ENCODE peak calls at places on chromosomes 6 and 20, in eight cellular contexts. G is AG08396; A is T-helper 2 cell; N is stimulated activated CD8-positive, alpha-beta memory T cell treated with anti-CD3 and anti-CD28 coated beads, Interleukin-2, amount 100 ng/mL, for 48 hours; X is left cardiac atrium; Q is thyroid gland; R is HFFc6; P is nephron progenitor cell. B is an unnamed sample.

GRCh38 chr20:61303217-61303616 is 51.2 kb downstream of the CDH4 start:
- DNase-seq in G (no peak), A (no peak), N (no peak), X (no peak), Q (no peak), R (no peak), P (no peak), B (no peak)

GRCh38 chr6:166726193-166726592 is 99.1 kb upstream of the RPS6KA2 start:
- DNase-seq in G (no peak), A (no peak), N (no peak), X (no peak), Q (no peak), R (no peak), P (no peak), B (no peak)

GRCh38 chr6:44655368-44656342 is 268.1 kb downstream of the CDC5L start:
- DNase-seq in G (peak), A (peak), N (peak), X (peak), Q (peak), R (peak), P (peak), B (peak)

GRCh38 chr6:149864578-149865535 is 698 bp upstream of the LRP11 start:
- DNase-seq in G (peak), A (no peak), N (no peak), X (peak), Q (peak), R (peak), P (peak), B (peak)

GRCh38 chr20:52010541-52010940 is 181.0 kb downstream of the ZFP64 start:
- DNase-seq in G (no peak), A (no peak), N (no peak), X (no peak), Q (no peak), R (no peak), P (no peak), B (no peak)

GRCh38 chr6:108606130-108606797 is 45.5 kb downstream of the FOXO3 start:
- DNase-seq in G (no peak), A (no peak), N (no peak), X (no peak), Q (no peak), R (no peak), P (no peak), B (no peak)

GRCh38 chr6:97459986-97460385 is 177.0 kb upstream of the MMS22L start:
- DNase-seq in G (no peak), A (no peak), N (no peak), X (no peak), Q (no peak), R (no peak), P (no peak), B (no peak)

GRCh38 chr6:158620963-158621693 is 23.4 kb downstream of the DYNLT1 start:
- DNase-seq in G (no peak), A (no peak), N (no peak), X (no peak), Q (no peak), R (no peak), P (no peak), B (no peak)

GRCh38 chr20:48971956-48972355 is 50.4 kb downstream of the ARFGEF2 start:
- DNase-seq in G (no peak), A (no peak), N (no peak), X (no peak), Q (no peak), R (no peak), P (no peak), B (no peak)

GRCh38 chr6:136656121-136656520 is 105.9 kb upstream of the MAP7 start:
- DNase-seq in G (no peak), A (no peak), N (no peak), X (no peak), Q (no peak), R (no peak), P (no peak), B (no peak)